ENCODE peak calls at places on chromosomes 3 and 15, in four cellular contexts. D is A673, Q is psoas muscle, Y is GM13976. A is an unnamed sample.

GRCh38 chr3:123423026-123423425 is 25.9 kb downstream of the ADCY5 start:
- DNase-seq in D (no peak), Y (no peak), Q (no peak), A (no peak)

GRCh38 chr3:47007001-47007400 is 27.5 kb downstream of the NBEAL2 start:
- DNase-seq in Q (no peak), D (no peak), Y (no peak), A (no peak)

GRCh38 chr3:67688231-67688630 is 33.8 kb upstream of the SUCLG2 start:
- DNase-seq in Y (no peak), D (no peak), Q (no peak), A (no peak)

GRCh38 chr3:141055136-141055535 is 4.0 kb downstream of the SPSB4 start:
- DNase-seq in Q (no peak), D (no peak), Y (no peak), A (no peak)

GRCh38 chr3:156216852-156217251 is 96.5 kb downstream of the KCNAB1 start:
- DNase-seq in Y (no peak), D (no peak), Q (no peak), A (peak; percentile 26)

GRCh38 chr3:182710557-182711157 is 82.6 kb upstream of the ATP11B start:
- DNase-seq in Y (peak; percentile 50), Q (no peak), D (peak; percentile 53), A (peak; percentile 49)

GRCh38 chr3:69320867-69321266 is 65.0 kb downstream of the FRMD4B start:
- DNase-seq in Y (peak; percentile 41), Q (no peak), D (no peak), A (no peak)

GRCh38 chr15:101328001-101328400 is 33.0 kb upstream of the SNRPA1 start:
- DNase-seq in Q (no peak), D (no peak), Y (no peak), A (no peak)

GRCh38 chr3:171282041-171282440 is 178.2 kb downstream of the TNIK start:
- DNase-seq in Y (no peak), Q (no peak), D (no peak), A (no peak)

GRCh38 chr15:63945838-63946298 is 100.4 kb downstream of the DAPK2 start:
- DNase-seq in D (no peak), Q (no peak), Y (no peak), A (no peak)

GRCh38 chr3:123552095-123552714 is 32.6 kb downstream of the HACD2 start:
- DNase-seq in Q (no peak), Y (peak; percentile 35), D (peak; percentile 38), A (no peak)

GRCh38 chr3:127275287-127275781 is 12.5 kb downstream of the PRR20G start:
- DNase-seq in Q (no peak), D (no peak), Y (no peak), A (no peak)

GRCh38 chr3:155426524-155427230 is 133.2 kb upstream of the STRIT1 start:
- DNase-seq in Q (no peak), Y (no peak), D (no peak), A (peak; percentile 16)

GRCh38 chr15:72936691-72937679 is 115.3 kb upstream of the NEO1 start:
- DNase-seq in D (no peak), Q (no peak), Y (no peak), A (no peak)

GRCh38 chr3:100047455-100048141 is 66.7 kb downstream of the FILIP1L start:
- DNase-seq in Q (no peak), D (no peak), Y (peak; percentile 33), A (peak; percentile 54)

GRCh38 chr3:150447631-150448465 is 39.8 kb downstream of the TSC22D2 start:
- DNase-seq in Y (no peak), D (no peak), Q (no peak), A (no peak)

GRCh38 chr3:125651246-125651645 is 55.9 kb upstream of the OSBPL11 start:
- DNase-seq in Q (no peak), Y (no peak), D (peak; percentile 18), A (no peak)

GRCh38 chr3:128481438-128481942 is 11.5 kb downstream of the GATA2 start:
- DNase-seq in Q (peak; percentile 77), Y (no peak), D (no peak), A (no peak)

GRCh38 chr3:142022381-142022780 is 127.0 kb downstream of the TFDP2 start:
- DNase-seq in D (peak; percentile 18), Q (no peak), Y (peak; percentile 47), A (peak; percentile 9)

GRCh38 chr3:45617430-45618080 is 23.0 kb downstream of the LIMD1 start:
- DNase-seq in Q (no peak), Y (no peak), D (no peak), A (peak; percentile 44)

GRCh38 chr3:100802126-100802525 is 92.8 kb downstream of the TFG start:
- DNase-seq in Q (no peak), Y (no peak), D (no peak), A (no peak)

GRCh38 chr3:141782386-141782932 is 19.3 kb downstream of the GRK7 start:
- DNase-seq in Q (no peak), D (peak; percentile 41), Y (no peak), A (no peak)